ENCODE peak calls at places on chromosomes 12 and 14, in five cellular contexts. K is K562, A is HepG2, V is GM12878, Q is A549. Z is an unnamed sample.

GRCh38 chr14:69090187-69090789 is 62.6 kb downstream of the DCAF5 start:
- DNase-seq in K (peak; percentile 14), A (peak; percentile 33), Q (peak; percentile 35), V (no peak), Z (peak; percentile 71)

GRCh38 chr14:79749051-79749450 is 462.3 kb downstream of the DIO2 start:
- DNase-seq in V (no peak), A (no peak), K (no peak), Q (no peak), Z (no peak)

GRCh38 chr14:26528415-26529182 is 69.2 kb downstream of the NOVA1 start:
- DNase-seq in A (no peak), K (no peak), V (no peak), Q (no peak), Z (no peak)

GRCh38 chr12:127811988-127812387 is 455.0 kb upstream of the TMEM132C start:
- DNase-seq in A (no peak), Q (no peak), V (no peak), K (no peak), Z (peak; percentile 4)

GRCh38 chr12:80707830-80708534 is 548 bp downstream of the MYF6 start:
- DNase-seq in V (no peak), Q (no peak), K (no peak), A (no peak), Z (peak; percentile 89)

GRCh38 chr14:102891556-102891955 is 30.9 kb upstream of the AMN start:
- DNase-seq in K (no peak), V (no peak), A (no peak), Q (no peak), Z (no peak)

GRCh38 chr12:127272864-127273263 is 994.1 kb upstream of the TMEM132C start:
- DNase-seq in Q (no peak), K (no peak), V (no peak), A (no peak), Z (no peak)

GRCh38 chr14:58746261-58746660 is 108.5 kb downstream of the DACT1 start:
- DNase-seq in V (no peak), A (no peak), K (no peak), Q (peak; percentile 47), Z (no peak)

GRCh38 chr12:131740626-131741025 is 29.7 kb downstream of the SFSWAP start:
- DNase-seq in Q (no peak), K (no peak), V (no peak), A (no peak), Z (no peak)

GRCh38 chr12:82414926-82415325 is 56.6 kb downstream of the METTL25 start:
- DNase-seq in V (no peak), K (no peak), A (no peak), Q (no peak), Z (no peak)

GRCh38 chr12:117857632-117858274 is 111.0 kb downstream of the KSR2 start:
- DNase-seq in V (peak; percentile 25), Q (peak; percentile 70), K (peak; percentile 63), A (peak; percentile 35), Z (peak; percentile 91)

GRCh38 chr12:13465641-13466040 is 269.1 kb downstream of the EMP1 start:
- DNase-seq in Q (no peak), V (no peak), A (no peak), K (no peak), Z (no peak)

GRCh38 chr12:13474381-13474780 is 277.9 kb downstream of the EMP1 start:
- DNase-seq in Q (no peak), A (no peak), V (no peak), K (no peak), Z (no peak)

GRCh38 chr12:13472690-13473089 is 276.2 kb downstream of the EMP1 start:
- DNase-seq in V (peak; percentile 65), Q (no peak), K (no peak), A (no peak), Z (no peak)

GRCh38 chr12:13471471-13471870 is 274.9 kb downstream of the EMP1 start:
- DNase-seq in Q (no peak), V (no peak), K (no peak), A (no peak), Z (no peak)
- TF ChIP-seq REST in Q (no peak), V (no peak), K (no peak), A (no peak), Z (no peak)

GRCh38 chr14:33914676-33915516 is 36.0 kb downstream of the EGLN3 start:
- DNase-seq in V (no peak), Q (peak; percentile 39), K (peak; percentile 25), A (no peak), Z (no peak)
- TF ChIP-seq JUNB in V (no peak), Q (no peak), K (no peak), A (no peak), Z (no peak)

GRCh38 chr12:54603872-54604271 is 15.4 kb upstream of the PPP1R1A start:
- DNase-seq in Q (no peak), K (no peak), V (no peak), A (no peak), Z (no peak)
- TF ChIP-seq REST in Q (no peak), K (no peak), V (no peak), A (no peak), Z (no peak)

GRCh38 chr12:18165889-18166288 is 75.9 kb upstream of the RERGL start:
- DNase-seq in K (no peak), A (no peak), Q (no peak), V (no peak), Z (no peak)

GRCh38 chr12:18160901-18161300 is 70.9 kb upstream of the RERGL start:
- DNase-seq in Q (no peak), V (no peak), A (no peak), K (no peak), Z (no peak)

GRCh38 chr12:18165422-18165871 is 75.5 kb upstream of the RERGL start:
- DNase-seq in A (no peak), Q (no peak), V (peak; percentile 82), K (no peak), Z (no peak)
- TF ChIP-seq JUNB in A (no peak), Q (no peak), V (peak; percentile 98), K (no peak), Z (no peak)

GRCh38 chr14:101197595-101198397 is 294.3 kb upstream of the RTL1 start:
- DNase-seq in V (no peak), Q (no peak), A (no peak), K (no peak), Z (no peak)

GRCh38 chr14:101195309-101195724 is 291.8 kb upstream of the RTL1 start:
- DNase-seq in K (no peak), V (no peak), Q (no peak), A (no peak), Z (no peak)

GRCh38 chr14:101196051-101196450 is 292.5 kb upstream of the RTL1 start:
- DNase-seq in A (no peak), V (no peak), Q (no peak), K (no peak), Z (no peak)

GRCh38 chr14:101198398-101199027 is 295.0 kb upstream of the RTL1 start:
- DNase-seq in K (no peak), Q (no peak), A (no peak), V (no peak), Z (no peak)

DNA sequence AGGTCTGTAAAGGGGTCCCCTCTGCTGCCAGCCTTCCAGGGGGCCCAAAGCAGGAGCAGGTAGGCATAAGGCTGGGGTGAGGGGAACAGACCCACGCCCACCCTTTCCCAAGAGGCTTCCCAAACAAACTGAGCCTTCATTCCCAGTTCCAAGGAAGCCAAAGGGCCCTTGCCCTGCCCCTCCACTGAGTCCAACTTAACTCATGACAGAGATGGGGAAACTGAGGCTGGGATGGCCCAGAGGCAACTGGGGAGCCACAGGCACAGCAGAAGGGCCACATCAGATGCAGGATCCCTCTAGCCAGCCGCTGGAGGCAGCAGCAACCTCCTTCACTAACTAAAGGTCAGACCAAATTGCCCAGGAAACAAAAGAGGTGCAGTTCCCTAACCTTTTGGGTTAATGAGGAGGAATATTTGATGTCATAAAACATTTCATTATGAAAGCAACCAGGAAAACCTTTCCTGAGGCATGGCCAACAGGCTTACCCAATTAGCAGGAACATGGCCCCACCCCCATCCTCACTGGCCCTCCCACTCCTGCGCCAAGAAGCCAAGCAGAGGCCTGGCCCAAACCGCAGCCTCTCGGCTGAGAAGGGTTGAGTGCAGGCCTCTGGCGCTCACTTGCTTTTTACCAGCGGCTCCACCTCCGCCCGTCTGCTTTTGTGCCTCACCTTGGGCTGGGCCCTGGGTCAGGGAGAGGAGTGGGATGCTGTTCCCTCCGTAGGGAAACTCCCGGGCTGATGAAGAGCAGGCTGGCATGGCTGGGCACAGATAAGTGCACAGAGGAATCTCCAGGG is 293.5 kb upstream of the RTL1 start:
- DNase-seq in Q (no peak), A (no peak), K (peak; percentile 19), V (no peak), Z (peak; percentile 60)
- TF ChIP-seq REST in Q (no peak), A (no peak), K (no peak), V (no peak), Z (no peak)

GRCh38 chr12:52740591-52740990 is 36.6 kb downstream of the KRT76 start:
- DNase-seq in A (no peak), K (no peak), Q (no peak), V (no peak), Z (no peak)
- TF ChIP-seq JUNB in A (no peak), K (no peak), Q (no peak), V (no peak), Z (no peak)

GRCh38 chr12:3332190-3332589 is 158.8 kb upstream of the PRMT8 start:
- DNase-seq in A (no peak), V (no peak), Q (no peak), K (no peak), Z (no peak)
- TF ChIP-seq REST in A (no peak), V (peak; percentile 32), Q (peak; percentile 42), K (no peak), Z (peak; percentile 23)

GRCh38 chr12:25352078-25352918 is 101.6 kb upstream of the KRAS start:
- DNase-seq in Q (no peak), K (no peak), V (peak; percentile 24), A (no peak), Z (no peak)

GRCh38 chr12:25348290-25348689 is 97.6 kb upstream of the KRAS start:
- DNase-seq in V (no peak), K (no peak), A (no peak), Q (no peak), Z (no peak)

DNA sequence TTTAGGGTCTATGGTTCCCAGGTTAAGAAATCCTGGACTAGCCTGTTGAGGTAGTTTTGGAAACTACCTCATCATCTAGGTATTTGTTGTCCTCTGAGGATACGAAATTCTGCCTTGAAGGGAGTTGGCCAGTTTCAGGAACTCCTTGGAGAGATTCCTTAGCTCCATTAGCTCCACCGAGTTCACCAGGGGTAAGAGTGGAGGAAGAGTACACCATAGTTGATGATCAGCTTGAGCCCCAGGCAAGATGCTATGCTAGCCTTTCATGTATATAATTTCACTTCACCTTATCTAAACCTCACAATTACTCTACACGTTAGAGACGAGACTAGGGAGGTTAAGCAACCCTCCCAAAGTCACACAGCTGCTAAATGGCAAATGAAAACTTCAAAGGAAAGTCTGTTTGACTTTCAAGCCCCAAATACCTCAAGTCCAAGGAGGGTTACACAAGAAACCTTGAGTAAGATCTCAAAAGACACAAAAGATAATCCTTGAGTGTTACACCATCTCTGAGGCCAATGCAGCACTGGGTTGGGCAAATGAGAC is 97.1 kb upstream of the KRAS start:
- DNase-seq in Q (no peak), A (no peak), V (no peak), K (no peak), Z (no peak)
- TF ChIP-seq JUNB in Q (no peak), A (no peak), V (no peak), K (no peak), Z (no peak)

Z was measured in GM23338.